ENCODE peak calls at places on chromosomes 1 and 21, in eight cellular contexts. D, R, Y, W, Q, A, J and L are unnamed samples.

GRCh38 chr1:39410915-39411436 is 80.5 kb upstream of the BMP8A start:
- DNase-seq in D (peak), R (peak), Y (peak), W (no peak), Q (peak), A (peak), J (peak), L (peak)

GRCh38 chr1:67836769-67837168 is 3.5 kb upstream of the GNG12 start:
- DNase-seq in D (no peak), R (no peak), Y (no peak), W (no peak), Q (no peak), A (no peak), J (no peak), L (no peak)

GRCh38 chr1:25543425-25544242 is at the start of gene LDLRAP1:
- DNase-seq in D (peak), R (peak), Y (peak), W (no peak), Q (peak), A (peak), J (peak), L (peak)

GRCh38 chr1:117655220-117655577 is 49.4 kb downstream of the TENT5C start:
- DNase-seq in D (no peak), R (no peak), Y (no peak), W (no peak), Q (no peak), A (no peak), J (no peak), L (no peak)

GRCh38 chr1:189851806-189852367 is 625.8 kb downstream of the BRINP3 start:
- DNase-seq in D (no peak), R (no peak), Y (no peak), W (no peak), Q (no peak), A (no peak), J (no peak), L (no peak)

GRCh38 chr1:24386241-24386640 is 27.3 kb downstream of the STPG1 start:
- DNase-seq in D (no peak), R (no peak), Y (no peak), W (no peak), Q (no peak), A (peak), J (no peak), L (no peak)

GRCh38 chr1:38045431-38046332 is 911 bp downstream of the POU3F1 start:
- DNase-seq in D (peak), R (no peak), Y (peak), W (no peak), Q (peak), A (no peak), J (no peak), L (no peak)

GRCh38 chr1:246724001-246724724 is at the start of gene SCCPDH:
- DNase-seq in D (peak), R (no peak), Y (peak), W (no peak), Q (peak), A (peak), J (peak), L (peak)

GRCh38 chr1:206538086-206538781 is 30.9 kb downstream of the RASSF5 start:
- DNase-seq in D (no peak), R (no peak), Y (no peak), W (no peak), Q (no peak), A (no peak), J (no peak), L (no peak)

GRCh38 chr1:18661404-18662285 is 31.0 kb downstream of the PAX7 start:
- DNase-seq in D (no peak), R (no peak), Y (no peak), W (no peak), Q (no peak), A (no peak), J (no peak), L (no peak)

GRCh38 chr1:12258272-12258671 is 28.4 kb downstream of the VPS13D start:
- DNase-seq in D (no peak), R (no peak), Y (no peak), W (no peak), Q (no peak), A (no peak), J (no peak), L (no peak)

GRCh38 chr1:65264197-65264929 is 45.0 kb upstream of the DNAJC6 start:
- DNase-seq in D (no peak), R (no peak), Y (peak), W (no peak), Q (no peak), A (peak), J (no peak), L (no peak)

GRCh38 chr1:195637474-195637873 is 970.8 kb downstream of the KCNT2 start:
- DNase-seq in D (no peak), R (peak), Y (no peak), W (no peak), Q (no peak), A (no peak), J (no peak), L (no peak)

GRCh38 chr1:227781314-227781930 is 34.1 kb upstream of the PRSS38 start:
- DNase-seq in D (no peak), R (no peak), Y (no peak), W (no peak), Q (no peak), A (no peak), J (no peak), L (no peak)

GRCh38 chr1:47848985-47849610 is 148.1 kb downstream of the TRABD2B start:
- DNase-seq in D (no peak), R (no peak), Y (no peak), W (no peak), Q (no peak), A (no peak), J (no peak), L (no peak)

GRCh38 chr21:42983102-42983501 is 8.7 kb downstream of the PKNOX1 start:
- DNase-seq in D (no peak), R (no peak), Y (no peak), W (no peak), Q (no peak), A (no peak), J (no peak), L (no peak)

GRCh38 chr1:32241011-32241763 is 5.8 kb upstream of the FAM167B start:
- DNase-seq in D (no peak), R (no peak), Y (peak), W (no peak), Q (peak), A (peak), J (peak), L (peak)
- TF ChIP-seq CTCF in D (no peak), R (no peak), Y (no peak), W (no peak), Q (no peak), A (peak), J (no peak), L (no peak)

DNA sequence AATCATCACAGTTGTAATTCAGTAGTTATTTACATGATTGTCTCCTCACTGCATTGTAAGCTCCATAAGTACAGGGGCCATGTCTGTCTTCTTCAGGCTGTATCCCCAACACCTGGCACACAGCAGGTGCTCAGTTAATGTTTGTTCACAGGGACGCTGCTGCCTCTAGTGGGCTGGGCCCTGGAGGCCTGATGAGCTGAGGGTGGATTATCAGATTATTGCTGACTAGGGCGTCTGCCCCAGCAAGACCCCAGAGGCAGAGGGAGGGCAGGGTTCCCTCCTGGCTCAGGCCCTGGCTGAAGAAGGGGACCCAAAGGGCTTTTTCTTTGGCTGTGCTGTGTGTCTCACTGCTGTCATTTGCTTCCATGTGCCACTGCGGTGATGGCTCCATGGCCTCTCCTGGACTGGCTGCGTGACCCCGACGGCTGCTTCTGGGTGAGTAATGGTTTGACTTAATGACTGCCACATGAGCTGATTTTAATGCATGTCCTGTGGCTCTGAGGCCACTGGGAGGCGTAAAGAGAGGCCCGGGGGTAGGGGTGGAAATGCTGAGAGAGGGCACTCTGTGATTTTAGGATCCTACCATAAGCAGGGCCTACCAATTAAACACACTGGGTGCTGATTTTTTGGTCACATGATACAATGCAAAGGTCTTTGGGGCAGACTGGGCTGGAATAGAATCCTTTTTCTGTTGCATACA is 20.8 kb upstream of the EPB41 start:
- DNase-seq in D (no peak), R (no peak), Y (peak), W (no peak), Q (no peak), A (peak), J (no peak), L (no peak)
- TF ChIP-seq CTCF in D (peak), R (peak), Y (peak), W (peak), Q (no peak), A (peak), J (peak), L (peak)

DNA sequence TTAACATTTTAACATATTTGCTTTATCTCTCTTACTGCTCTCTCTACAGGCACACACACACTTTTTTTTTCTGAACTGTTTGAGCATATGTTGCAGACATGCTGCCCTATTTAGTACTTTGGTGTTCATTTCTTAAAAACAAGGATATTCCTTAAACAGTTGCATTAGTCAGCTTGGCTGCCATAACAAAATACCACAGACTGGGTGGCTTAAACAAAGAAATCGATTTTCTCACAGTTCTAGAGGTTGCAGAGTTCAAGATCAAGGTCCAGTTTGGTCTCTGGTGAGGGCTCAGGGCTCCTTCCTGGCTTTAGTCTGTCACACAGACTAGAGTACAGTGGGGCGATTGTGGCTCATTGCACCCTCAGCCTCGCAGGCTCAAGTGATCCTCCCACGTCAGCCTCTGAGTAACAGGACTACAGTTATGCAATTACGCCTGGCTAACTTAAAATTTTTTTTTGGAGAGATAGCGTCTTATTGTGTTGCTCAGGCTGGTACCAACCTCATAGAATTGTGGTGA is 46.7 kb downstream of the RPRD2 start:
- DNase-seq in D (no peak), R (no peak), Y (peak), W (no peak), Q (no peak), A (no peak), J (no peak), L (no peak)
- TF ChIP-seq CTCF in D (no peak), R (no peak), Y (no peak), W (no peak), Q (no peak), A (no peak), J (no peak), L (no peak)

GRCh38 chr1:3453891-3454810 is at the start of gene ARHGEF16:
- DNase-seq in D (peak), R (no peak), Y (peak), W (peak), Q (no peak), A (no peak), J (no peak), L (no peak)
- TF ChIP-seq CTCF in D (no peak), R (peak), Y (peak), W (no peak), Q (no peak), A (peak), J (no peak), L (peak)

DNA sequence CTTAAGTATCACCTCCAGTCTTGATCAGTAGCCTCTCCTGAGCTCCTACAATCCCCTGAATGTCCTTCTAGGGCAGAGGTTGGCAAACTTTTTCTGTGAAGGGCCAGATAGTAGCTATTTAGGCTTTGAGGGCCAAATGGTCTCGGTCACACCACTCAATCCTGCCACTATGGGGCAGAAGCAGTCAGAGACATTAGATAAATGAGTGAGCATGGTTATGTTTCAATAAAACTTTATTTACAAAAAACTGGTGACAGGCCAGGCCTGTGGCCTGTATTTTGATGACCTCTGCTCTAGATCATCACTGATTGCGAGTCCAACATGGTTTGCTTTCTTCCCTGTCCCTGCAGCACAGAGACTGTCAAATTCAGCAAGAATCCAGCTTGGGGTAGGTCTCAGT is 36.3 kb downstream of the LRP8 start:
- DNase-seq in D (no peak), R (no peak), Y (peak), W (no peak), Q (no peak), A (no peak), J (no peak), L (no peak)
- TF ChIP-seq CTCF in D (no peak), R (no peak), Y (peak), W (peak), Q (no peak), A (no peak), J (peak), L (no peak)